ENCODE peak calls at places on chromosomes 6 and 20, in six cellular contexts. K is foreskin fibroblast, N is right atrium auricular region, M is choroid plexus epithelial cell, W is AG04450, U is GM12864. Q is an unnamed sample.

GRCh38 chr20:6298049-6298448 is 175.2 kb upstream of the FERMT1 start:
- DNase-seq in K (no peak), N (no peak), M (no peak), W (no peak), U (no peak), Q (no peak)

GRCh38 chr6:8983202-8983688 is 547.9 kb upstream of the SLC35B3 start:
- DNase-seq in K (peak), N (peak), M (peak), W (peak), U (peak), Q (peak)

GRCh38 chr6:85250586-85251216 is 199.2 kb upstream of the NT5E start:
- DNase-seq in K (peak), N (no peak), M (peak), W (no peak), U (no peak), Q (no peak)

GRCh38 chr6:17431581-17431980 is 38.2 kb downstream of the CAP2 start:
- DNase-seq in K (peak), N (no peak), M (peak), W (peak), U (no peak), Q (no peak)

GRCh38 chr20:3464166-3464565 is 6.7 kb upstream of the ATRN start:
- DNase-seq in K (no peak), N (no peak), M (no peak), W (no peak), U (no peak), Q (no peak)

GRCh38 chr20:36217226-36217625 is 19.1 kb upstream of the AAR2 start:
- DNase-seq in K (no peak), N (no peak), M (no peak), W (no peak), U (no peak), Q (no peak)

GRCh38 chr6:7431241-7431593 is 41.6 kb downstream of the RIOK1 start:
- DNase-seq in K (no peak), N (no peak), M (no peak), W (no peak), U (no peak), Q (no peak)

GRCh38 chr20:49275634-49276033 is 2.2 kb downstream of the ZNFX1 start:
- DNase-seq in K (no peak), N (no peak), M (no peak), W (no peak), U (no peak), Q (no peak)

GRCh38 chr20:60512436-60512835 is 554.2 kb downstream of the CDH26 start:
- DNase-seq in K (peak), N (no peak), M (peak), W (peak), U (no peak), Q (peak)

GRCh38 chr6:25022140-25022553 is 86.4 kb upstream of the RIPOR2 start:
- DNase-seq in K (no peak), N (no peak), M (peak), W (no peak), U (no peak), Q (no peak)

GRCh38 chr20:6626805-6627204 is 140.7 kb upstream of the BMP2 start:
- DNase-seq in K (no peak), N (no peak), M (no peak), W (no peak), U (no peak), Q (no peak)

GRCh38 chr20:10076126-10077080 is 41.6 kb downstream of the ANKEF1 start:
- DNase-seq in K (no peak), N (no peak), M (peak), W (no peak), U (no peak), Q (no peak)

GRCh38 chr20:701401-702129 is 26.0 kb upstream of the SCRT2 start:
- DNase-seq in K (no peak), N (no peak), M (no peak), W (no peak), U (no peak), Q (no peak)

GRCh38 chr6:129370268-129370916 is 339.6 kb downstream of the ARHGAP18 start:
- DNase-seq in K (peak), N (no peak), M (peak), W (peak), U (no peak), Q (no peak)

GRCh38 chr6:83096791-83097190 is 29.3 kb downstream of the DOP1A start:
- DNase-seq in K (peak), N (no peak), M (peak), W (peak), U (no peak), Q (no peak)

GRCh38 chr20:31740208-31740607 is 1.1 kb downstream of the TPX2 start:
- DNase-seq in K (peak), N (no peak), M (peak), W (no peak), U (no peak), Q (peak)

GRCh38 chr6:100466410-100467143 is 1.9 kb upstream of the SIM1 start:
- DNase-seq in K (peak), N (no peak), M (no peak), W (no peak), U (no peak), Q (no peak)

GRCh38 chr6:119078449-119079287 is at the start of gene FAM184A:
- DNase-seq in K (peak), N (no peak), M (peak), W (no peak), U (no peak), Q (no peak)

GRCh38 chr6:127592964-127593363 is 16.0 kb downstream of the C6orf58 start:
- DNase-seq in K (no peak), N (no peak), M (no peak), W (no peak), U (no peak), Q (no peak)

GRCh38 chr20:63106108-63106764 is 99.5 kb upstream of the BHLHE23 start:
- DNase-seq in K (peak), N (no peak), M (no peak), W (no peak), U (no peak), Q (no peak)

GRCh38 chr6:158717341-158718328 is 67.8 kb downstream of the SYTL3 start:
- DNase-seq in K (no peak), N (no peak), M (no peak), W (no peak), U (peak), Q (no peak)

GRCh38 chr20:41334452-41335421 is 5.9 kb upstream of the LPIN3 start:
- DNase-seq in K (peak), N (no peak), M (peak), W (no peak), U (no peak), Q (no peak)

GRCh38 chr6:3347237-3347636 is 88.5 kb downstream of the PSMG4 start:
- DNase-seq in K (no peak), N (no peak), M (peak), W (no peak), U (no peak), Q (no peak)

GRCh38 chr20:38665094-38665493 is 59.2 kb upstream of the SLC32A1 start:
- DNase-seq in K (no peak), N (no peak), M (no peak), W (no peak), U (no peak), Q (no peak)

GRCh38 chr6:160170018-160170680 is 48.5 kb downstream of the SLC22A1 start:
- DNase-seq in K (no peak), N (no peak), M (no peak), W (no peak), U (no peak), Q (no peak)

GRCh38 chr6:170018422-170019258 is 267.2 kb downstream of the ERMARD start:
- DNase-seq in K (no peak), N (no peak), M (no peak), W (no peak), U (no peak), Q (no peak)

GRCh38 chr6:32332433-32332832 is 39.3 kb downstream of the TSBP1 start:
- DNase-seq in K (no peak), N (no peak), M (no peak), W (no peak), U (no peak), Q (no peak)

GRCh38 chr20:43416591-43417228 is 41.0 kb upstream of the SRSF6 start:
- DNase-seq in K (no peak), N (no peak), M (no peak), W (no peak), U (no peak), Q (no peak)

GRCh38 chr20:9054176-9054575 is 14.7 kb upstream of the PLCB4 start:
- DNase-seq in K (peak), N (no peak), M (no peak), W (no peak), U (no peak), Q (no peak)

GRCh38 chr6:124203812-124204167 is 400.1 kb downstream of the NKAIN2 start:
- DNase-seq in K (peak), N (no peak), M (peak), W (no peak), U (no peak), Q (no peak)

GRCh38 chr20:25287631-25288290 is 39.9 kb downstream of the PYGB start:
- DNase-seq in K (no peak), N (no peak), M (no peak), W (no peak), U (no peak), Q (no peak)

GRCh38 chr6:90135672-90136071 is 161.0 kb downstream of the BACH2 start:
- DNase-seq in K (peak), N (no peak), M (peak), W (peak), U (no peak), Q (no peak)

GRCh38 chr6:137882225-137882961 is 15.3 kb downstream of the TNFAIP3 start:
- DNase-seq in K (peak), N (no peak), M (peak), W (no peak), U (no peak), Q (no peak)
- H3K4me3 ChIP-seq in K (no peak), N (no peak), M (no peak), W (no peak), U (no peak), Q (no peak)

GRCh38 chr20:58023781-58024180 is 204.7 kb downstream of the ANKRD60 start:
- DNase-seq in K (no peak), N (peak), M (no peak), W (no peak), U (no peak), Q (no peak)

GRCh38 chr20:58024241-58024721 is 204.2 kb downstream of the ANKRD60 start:
- DNase-seq in K (no peak), N (peak), M (no peak), W (no peak), U (no peak), Q (no peak)

GRCh38 chr20:58025233-58025632 is 203.2 kb downstream of the ANKRD60 start:
- DNase-seq in K (no peak), N (no peak), M (no peak), W (no peak), U (no peak), Q (no peak)

GRCh38 chr20:58026361-58026760 is 202.1 kb downstream of the ANKRD60 start:
- DNase-seq in K (no peak), N (no peak), M (no peak), W (no peak), U (no peak), Q (no peak)

DNA sequence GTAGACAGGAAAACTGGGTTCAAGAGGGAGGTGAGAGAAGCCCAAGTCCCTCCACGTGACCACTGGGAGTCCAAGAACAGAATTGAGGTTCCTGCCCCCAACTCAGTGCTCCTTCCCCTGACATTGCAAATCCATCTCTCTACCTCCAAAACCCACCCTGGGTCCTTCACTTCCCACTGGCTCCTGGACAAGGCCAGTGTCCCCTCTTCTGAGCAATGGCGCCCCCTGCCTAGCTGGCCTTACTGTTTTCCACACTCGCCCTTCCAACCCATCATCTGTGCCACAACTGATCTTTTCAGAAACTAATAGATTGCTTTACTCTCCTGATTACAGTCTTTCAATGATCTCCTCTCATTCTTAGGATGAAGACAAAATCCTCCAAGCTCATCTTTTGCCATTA is 200.3 kb downstream of the ANKRD60 start:
- DNase-seq in K (no peak), N (no peak), M (no peak), W (no peak), U (no peak), Q (no peak)
- TF ChIP-seq CTCF in K (peak), N (no peak), M (peak), W (no peak), U (peak), Q (peak)

GRCh38 chr6:53662457-53662856 is 3.1 kb downstream of the KLHL31 start:
- DNase-seq in K (no peak), N (no peak), M (no peak), W (no peak), U (no peak), Q (no peak)
- H3K4me3 ChIP-seq in K (no peak), N (peak), M (no peak), W (no peak), U (no peak), Q (no peak)

GRCh38 chr20:44700306-44700705 is 14.9 kb upstream of the CCN5 start:
- DNase-seq in K (no peak), N (no peak), M (no peak), W (no peak), U (no peak), Q (no peak)

GRCh38 chr20:44703183-44703925 is 11.8 kb upstream of the CCN5 start:
- DNase-seq in K (peak), N (no peak), M (no peak), W (no peak), U (no peak), Q (no peak)

GRCh38 chr20:44702776-44703175 is 12.4 kb upstream of the CCN5 start:
- DNase-seq in K (peak), N (peak), M (peak), W (peak), U (no peak), Q (peak)

GRCh38 chr20:44701889-44702288 is 13.3 kb upstream of the CCN5 start:
- DNase-seq in K (no peak), N (no peak), M (no peak), W (no peak), U (no peak), Q (no peak)

DNA sequence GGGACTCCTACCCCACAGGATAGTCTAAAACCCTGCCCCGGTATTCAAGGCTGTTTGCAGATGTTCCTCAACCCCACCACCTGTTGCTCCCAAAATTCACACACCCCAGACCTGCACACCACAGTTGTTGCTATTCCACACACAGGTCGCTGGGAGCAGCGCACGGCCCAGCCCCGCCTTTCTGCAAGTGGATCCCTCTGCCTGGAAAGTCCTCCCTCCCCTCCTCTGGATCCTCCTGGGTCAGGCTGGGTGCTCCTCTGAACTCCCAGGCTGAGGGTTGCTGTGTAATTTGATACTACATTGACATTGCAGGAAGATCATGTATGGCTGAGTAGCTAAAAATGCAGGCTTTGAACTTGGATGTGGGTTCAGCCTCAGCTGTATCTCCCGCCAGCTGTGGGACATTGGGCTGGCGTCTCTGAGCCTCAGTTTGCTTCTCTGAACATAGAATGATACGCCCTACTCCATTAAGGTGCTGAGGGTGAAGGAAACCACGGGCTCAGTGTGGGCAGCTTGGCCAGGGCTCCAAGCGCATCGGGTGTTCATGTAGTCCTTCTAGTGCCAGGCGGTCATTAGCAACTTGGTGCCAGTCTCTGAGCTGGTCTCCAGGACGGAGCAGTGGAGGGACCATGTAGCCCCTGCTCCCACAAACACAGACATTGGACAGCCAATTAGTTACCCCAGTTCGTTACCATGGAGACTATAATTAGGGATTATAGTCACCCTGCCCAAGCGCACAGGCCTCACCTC is 13.9 kb upstream of the CCN5 start:
- DNase-seq in K (peak), N (no peak), M (peak), W (no peak), U (no peak), Q (no peak)
- TF ChIP-seq CTCF in K (no peak), N (no peak), M (no peak), W (peak), U (no peak), Q (no peak)